ENCODE peak calls at places on chromosomes 5 and 9, in six cellular contexts. T, K, O, G, W and Y are unnamed samples.

GRCh38 chr9:88889386-88889785 is 101.9 kb upstream of the S1PR3 start:
- DNase-seq in T (no peak), K (no peak), O (no peak), G (no peak), W (no peak), Y (no peak)

GRCh38 chr9:18746631-18747030 is 272.7 kb downstream of the ADAMTSL1 start:
- DNase-seq in T (no peak), K (no peak), O (no peak), G (no peak), W (no peak), Y (no peak)

GRCh38 chr5:1474875-1475543 is 29.8 kb upstream of the SLC6A3 start:
- DNase-seq in T (no peak), K (no peak), O (no peak), G (no peak), W (no peak), Y (no peak)

GRCh38 chr9:131627326-131627845 is 82.1 kb downstream of the PRRT1B start:
- DNase-seq in T (no peak), K (no peak), O (peak), G (no peak), W (no peak), Y (no peak)

GRCh38 chr5:180067986-180068385 is 3.6 kb downstream of the RNF130 start:
- DNase-seq in T (no peak), K (no peak), O (no peak), G (no peak), W (no peak), Y (no peak)

GRCh38 chr5:165161204-165161603 is 1655.8 kb downstream of the MAT2B start:
- DNase-seq in T (no peak), K (no peak), O (no peak), G (peak), W (no peak), Y (no peak)

GRCh38 chr5:73376618-73377170 is 71.9 kb downstream of the FOXD1 start:
- DNase-seq in T (no peak), K (no peak), O (no peak), G (no peak), W (no peak), Y (no peak)

GRCh38 chr9:2934883-2935282 is 91.0 kb upstream of the PUM3 start:
- DNase-seq in T (no peak), K (no peak), O (no peak), G (no peak), W (no peak), Y (no peak)

GRCh38 chr5:58891971-58892343 is 309.1 kb downstream of the RAB3C start:
- DNase-seq in T (no peak), K (no peak), O (no peak), G (no peak), W (no peak), Y (no peak)

GRCh38 chr5:1867114-1867814 is 15.5 kb downstream of the IRX4 start:
- DNase-seq in T (no peak), K (no peak), O (no peak), G (no peak), W (no peak), Y (no peak)

GRCh38 chr9:90770339-90770738 is 31.3 kb upstream of the SYK start:
- DNase-seq in T (no peak), K (no peak), O (no peak), G (no peak), W (no peak), Y (no peak)

GRCh38 chr5:11268894-11269293 is 507.9 kb upstream of the DAP start:
- DNase-seq in T (no peak), K (no peak), O (no peak), G (no peak), W (no peak), Y (no peak)

GRCh38 chr9:69885931-69886330 is 65.3 kb downstream of the CFAP95 start:
- DNase-seq in T (no peak), K (no peak), O (no peak), G (no peak), W (no peak), Y (no peak)

GRCh38 chr5:78787763-78788162 is 139.2 kb upstream of the LHFPL2 start:
- DNase-seq in T (no peak), K (no peak), O (no peak), G (no peak), W (no peak), Y (no peak)

GRCh38 chr9:94865599-94866456 is 139.3 kb downstream of the AOPEP start:
- DNase-seq in T (no peak), K (no peak), O (no peak), G (no peak), W (no peak), Y (no peak)

GRCh38 chr5:9348296-9348996 is 197.4 kb downstream of the SEMA5A start:
- DNase-seq in T (no peak), K (no peak), O (no peak), G (no peak), W (no peak), Y (no peak)